ENCODE peak calls at places on chromosomes 7 and 10, in six cellular contexts. Y, G, W, Q, H and E are unnamed samples.
A peak's percentile ranks its signal among the peaks of the same experiment; 100 is the strongest.

GRCh38 chr7:111229181-111229740 is 138.3 kb downstream of the LRRN3 start:
- DNase-seq in Y (no peak), G (no peak), W (peak; percentile 46), Q (no peak), H (no peak), E (no peak)

GRCh38 chr7:157601530-157601929 is 264.7 kb downstream of the DNAJB6 start:
- DNase-seq in Y (no peak), G (no peak), W (peak; percentile 13), Q (no peak), H (no peak), E (no peak)

GRCh38 chr7:76316984-76317781 is 14.7 kb downstream of the HSPB1 start:
- DNase-seq in Y (no peak), G (no peak), W (no peak), Q (no peak), H (no peak), E (no peak)

GRCh38 chr10:32411797-32412498 is 34.0 kb upstream of the CCDC7 start:
- DNase-seq in Y (no peak), G (no peak), W (no peak), Q (no peak), H (no peak), E (no peak)

GRCh38 chr7:43248961-43249807 is 136.7 kb downstream of the HECW1 start:
- DNase-seq in Y (peak; percentile 61), G (no peak), W (peak; percentile 60), Q (peak; percentile 77), H (no peak), E (no peak)

GRCh38 chr7:23346316-23346715 is 47.2 kb downstream of the MALSU1 start:
- DNase-seq in Y (no peak), G (no peak), W (no peak), Q (no peak), H (no peak), E (no peak)

GRCh38 chr10:96998329-96998888 is 166.3 kb downstream of the LCOR start:
- DNase-seq in Y (no peak), G (no peak), W (peak; percentile 93), Q (peak; percentile 87), H (no peak), E (no peak)

GRCh38 chr10:78859769-78860168 is 209.0 kb upstream of the ZMIZ1 start:
- DNase-seq in Y (no peak), G (no peak), W (no peak), Q (no peak), H (no peak), E (no peak)

GRCh38 chr7:2495402-2496309 is 19.5 kb upstream of the GRIFIN start:
- DNase-seq in Y (no peak), G (peak; percentile 96), W (no peak), Q (no peak), H (peak; percentile 79), E (no peak)

GRCh38 chr7:30843741-30844482 is 67.7 kb upstream of the AQP1 start:
- DNase-seq in Y (no peak), G (no peak), W (no peak), Q (no peak), H (peak; percentile 24), E (no peak)

GRCh38 chr10:19832624-19833507 is 16.6 kb downstream of the PLXDC2 start:
- DNase-seq in Y (no peak), G (peak; percentile 58), W (peak; percentile 42), Q (no peak), H (no peak), E (peak; percentile 59)

DNA sequence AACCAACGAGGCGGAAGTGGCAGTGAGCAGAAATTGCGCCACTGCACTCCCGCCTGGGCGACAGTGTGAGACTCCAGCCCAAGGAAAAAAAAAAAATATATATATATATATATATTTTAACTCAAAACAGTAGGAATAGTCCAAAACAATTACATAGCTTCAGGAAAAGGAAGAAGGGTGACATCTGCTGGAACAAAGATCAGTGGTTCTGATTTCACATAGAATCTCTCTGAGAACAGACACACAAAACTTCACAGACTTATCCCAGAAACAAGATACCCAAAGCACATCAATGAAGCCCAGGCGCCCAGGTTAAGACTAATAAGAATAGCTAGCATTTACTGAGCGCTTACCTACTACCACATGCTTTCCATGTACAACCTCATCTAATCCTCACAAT is 45.0 kb downstream of the DNMBP start:
- DNase-seq in Y (no peak), G (no peak), W (peak; percentile 33), Q (peak; percentile 42), H (no peak), E (no peak)
- TF ChIP-seq CTCF in Y (no peak), G (no peak), W (peak; percentile 12), Q (peak; percentile 37), H (peak; percentile 21), E (no peak)

DNA sequence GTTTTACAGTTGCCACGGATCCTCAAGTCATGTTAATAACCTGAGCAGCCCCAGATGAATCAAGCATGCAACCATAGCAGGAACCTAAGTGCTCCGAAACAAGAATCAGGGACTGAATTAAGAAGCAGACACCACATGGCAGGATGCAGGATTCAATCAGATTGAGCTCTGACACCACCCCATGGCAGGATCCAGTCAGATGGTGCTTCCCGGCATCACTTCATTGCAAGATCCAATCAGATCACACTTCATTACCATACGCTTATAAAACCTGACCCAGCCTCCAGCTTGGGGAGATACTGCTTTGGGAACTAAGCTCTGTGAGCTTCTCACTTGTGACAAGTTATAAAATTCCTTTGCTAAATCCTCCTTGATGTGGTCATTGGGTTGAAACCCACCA is 55.3 kb downstream of the ABCB4 start:
- DNase-seq in Y (no peak), G (no peak), W (no peak), Q (no peak), H (no peak), E (no peak)
- H3K9ac ChIP-seq in Y (no peak overlapping the region), G (no peak overlapping the region), W (no peak overlapping the region), Q (no peak overlapping the region), H (no peak overlapping the region), E (no peak overlapping the region)

GRCh38 chr7:121941836-121942235 is 68.9 kb downstream of the PTPRZ1 start:
- DNase-seq in Y (no peak), G (no peak), W (no peak), Q (no peak), H (no peak), E (no peak)

GRCh38 chr7:121932768-121933167 is 59.8 kb downstream of the PTPRZ1 start:
- DNase-seq in Y (no peak), G (no peak), W (no peak), Q (no peak), H (no peak), E (no peak)

GRCh38 chr7:121937224-121937623 is 64.3 kb downstream of the PTPRZ1 start:
- DNase-seq in Y (no peak), G (peak; percentile 14), W (no peak), Q (no peak), H (peak; percentile 64), E (no peak)

GRCh38 chr7:121940907-121941306 is 67.9 kb downstream of the PTPRZ1 start:
- DNase-seq in Y (no peak), G (no peak), W (no peak), Q (no peak), H (no peak), E (no peak)

DNA sequence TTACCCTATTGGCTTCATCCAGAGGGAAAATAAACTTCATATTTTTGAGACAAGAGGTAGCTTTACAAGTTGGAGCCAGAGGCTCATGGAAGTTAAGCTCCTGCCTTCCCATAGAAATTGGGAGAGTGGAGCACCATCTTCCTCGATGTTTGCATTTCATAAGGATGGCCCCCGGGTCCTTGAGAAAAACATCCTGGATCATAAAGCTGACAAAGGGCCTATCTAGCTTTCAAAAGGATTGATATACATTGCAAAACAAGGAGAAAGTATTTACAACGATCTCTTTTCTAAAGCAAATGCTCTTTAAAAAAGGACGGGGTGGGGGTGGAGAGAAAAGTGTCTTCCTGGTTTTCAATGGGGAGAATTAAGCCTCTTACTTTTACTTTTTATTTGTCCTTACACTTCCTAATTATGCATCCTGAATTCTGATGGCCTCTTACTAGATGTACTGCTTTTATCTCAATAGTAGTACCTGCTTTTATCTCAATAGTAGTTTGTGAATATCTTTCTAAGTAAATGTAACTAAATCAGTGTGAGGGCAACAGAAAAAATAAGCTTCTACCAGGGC is 65.6 kb downstream of the PTPRZ1 start:
- DNase-seq in Y (no peak), G (no peak), W (no peak), Q (no peak), H (peak; percentile 81), E (no peak)
- TF ChIP-seq CTCF in Y (no peak), G (no peak), W (no peak), Q (no peak), H (no peak), E (no peak)

DNA sequence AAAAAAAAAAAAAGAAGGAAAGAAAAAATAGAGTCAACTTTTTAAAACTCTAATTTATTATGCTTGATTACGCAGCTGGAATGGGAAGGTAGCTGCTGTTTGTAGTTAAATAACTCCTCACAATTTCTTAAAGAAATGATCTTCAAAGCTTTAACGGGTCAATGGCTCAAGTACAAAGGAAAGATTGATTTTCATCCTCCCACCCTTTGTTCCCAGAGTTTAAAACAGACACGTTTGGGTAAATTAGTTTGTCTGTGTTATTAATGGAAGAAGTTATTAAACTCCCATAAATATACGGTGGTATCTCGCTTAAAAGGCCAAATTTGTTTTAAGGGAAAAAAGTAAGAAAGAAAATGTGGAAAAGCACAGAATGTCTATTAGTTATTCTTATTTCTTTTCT is 179.3 kb downstream of the EMX2 start:
- DNase-seq in Y (no peak), G (peak; percentile 0), W (no peak), Q (no peak), H (no peak), E (no peak)
- H3K9ac ChIP-seq in Y (no peak overlapping the region), G (no peak overlapping the region), W (no peak overlapping the region), Q (no peak overlapping the region), H (no peak overlapping the region), E (no peak overlapping the region)

GRCh38 chr10:129877773-129878371 is 86.2 kb downstream of the EBF3 start:
- DNase-seq in Y (peak; percentile 44), G (peak; percentile 62), W (no peak), Q (no peak), H (peak; percentile 86), E (no peak)
- TF ChIP-seq CTCF in Y (peak; percentile 54), G (peak; percentile 73), W (no peak), Q (no peak), H (peak; percentile 86), E (no peak)

DNA sequence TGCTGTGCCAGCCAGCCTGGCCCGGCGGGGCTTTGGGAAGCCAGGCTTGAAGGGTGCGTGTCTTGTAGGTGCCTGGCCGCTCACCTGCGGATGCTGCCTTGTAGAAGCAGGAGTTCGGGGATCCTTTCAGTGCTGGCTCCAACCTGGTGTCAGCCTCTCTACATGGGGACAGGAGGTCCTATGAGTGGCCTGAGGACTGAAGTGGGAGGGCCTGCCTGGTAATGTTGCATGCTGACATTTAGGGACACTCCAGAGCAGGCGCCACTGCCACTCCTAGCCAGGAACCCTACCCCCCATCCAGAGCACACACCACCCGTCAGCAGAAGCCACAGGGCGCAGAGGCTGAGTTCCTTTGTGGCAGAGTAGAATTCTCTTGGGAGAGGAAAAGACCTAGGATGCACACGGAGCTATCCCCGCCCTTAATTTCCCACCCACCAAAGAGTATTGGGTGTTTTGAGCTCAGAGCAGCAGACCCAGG is 603 bp upstream of the INSYN2A start:
- DNase-seq in Y (no peak), G (no peak), W (no peak), Q (no peak), H (no peak), E (no peak)
- H3K9ac ChIP-seq in Y (no peak overlapping the region), G (no peak overlapping the region), W (no peak overlapping the region), Q (peak overlapping the region; percentile 45), H (no peak overlapping the region), E (no peak overlapping the region)